ENCODE peak calls at places on chromosomes 13 and 19, in eight cellular contexts. C is psoas muscle; P is AG10803; S is left colon; B is AG09309; I is GM18507; N is body of pancreas; W is effector memory CD8-positive, alpha-beta T cell. O is an unnamed sample.

GRCh38 chr13:45048890-45049407 is 59.6 kb downstream of the GPALPP1 start:
- DNase-seq in N (no peak), W (no peak), P (no peak), S (no peak), B (no peak), I (no peak), C (no peak), O (no peak)

GRCh38 chr13:114101831-114102520 is 30.4 kb downstream of the RASA3 start:
- DNase-seq in B (no peak), N (peak; percentile 9), I (no peak), W (no peak), C (peak; percentile 24), P (no peak), S (peak; percentile 3), O (no peak)

GRCh38 chr13:38463047-38463446 is 113.4 kb downstream of the UFM1 start:
- DNase-seq in I (no peak), W (no peak), P (no peak), S (no peak), C (no peak), N (peak; percentile 28), B (no peak), O (no peak)

GRCh38 chr19:23440791-23441190 is 45.5 kb upstream of the ZNF91 start:
- DNase-seq in N (no peak), W (no peak), C (no peak), I (no peak), S (no peak), B (no peak), P (no peak), O (no peak)

GRCh38 chr19:51002542-51003311 is 1.3 kb upstream of the KLK8 start:
- DNase-seq in P (no peak), B (no peak), I (no peak), C (no peak), W (no peak), N (peak; percentile 20), S (peak; percentile 24), O (peak; percentile 21)

GRCh38 chr13:48160879-48161278 is 66.0 kb upstream of the MED4 start:
- DNase-seq in W (no peak), S (no peak), I (no peak), B (peak; percentile 8), N (no peak), P (peak; percentile 35), C (peak; percentile 47), O (no peak)

GRCh38 chr19:32303193-32303592 is 42.2 kb upstream of the ZNF507 start:
- DNase-seq in W (no peak), P (no peak), B (no peak), S (no peak), C (no peak), N (no peak), I (no peak), O (no peak)

GRCh38 chr13:98252931-98253470 is 75.9 kb upstream of the RNF113B start:
- DNase-seq in N (no peak), S (no peak), W (no peak), C (no peak), P (peak; percentile 84), B (peak; percentile 70), I (no peak), O (no peak)

GRCh38 chr13:38202730-38203129 is 146.9 kb upstream of the UFM1 start:
- DNase-seq in C (no peak), I (no peak), W (no peak), S (no peak), P (peak; percentile 42), B (peak; percentile 17), N (no peak), O (no peak)

GRCh38 chr19:3759482-3760254 is 1.8 kb downstream of the APBA3 start:
- DNase-seq in P (no peak), W (no peak), C (no peak), I (no peak), N (no peak), S (no peak), B (no peak), O (no peak)

GRCh38 chr19:48325265-48325910 is at the start of gene EMP3:
- DNase-seq in W (peak; percentile 79), N (peak; percentile 51), C (peak; percentile 76), P (peak; percentile 91), I (no peak), B (peak; percentile 74), S (peak; percentile 80), O (no peak)

GRCh38 chr13:48600374-48601364 is 53.1 kb upstream of the CYSLTR2 start:
- DNase-seq in N (peak; percentile 39), C (no peak), S (no peak), P (peak; percentile 40), B (no peak), W (no peak), I (no peak), O (no peak)

GRCh38 chr19:55676384-55676783 is 1.4 kb downstream of the EPN1 start:
- DNase-seq in B (no peak), W (no peak), N (peak; percentile 87), S (no peak), I (no peak), C (no peak), P (peak; percentile 22), O (no peak)

GRCh38 chr13:97318532-97318931 is 96.4 kb downstream of the MBNL2 start:
- DNase-seq in P (peak; percentile 29), C (no peak), S (no peak), W (no peak), I (no peak), B (no peak), N (no peak), O (no peak)

GRCh38 chr19:50535672-50536071 is 22.0 kb upstream of the ASPDH start:
- DNase-seq in C (no peak), W (no peak), I (no peak), N (no peak), P (no peak), B (no peak), S (no peak), O (no peak)

GRCh38 chr13:39567569-39567968 is 35.4 kb downstream of the LHFPL6 start:
- DNase-seq in B (no peak), C (no peak), I (no peak), W (no peak), P (no peak), N (no peak), S (no peak), O (no peak)

GRCh38 chr13:30466358-30466714 is 600 bp upstream of the HMGB1 start:
- DNase-seq in C (no peak), P (peak; percentile 4), W (no peak), N (no peak), S (no peak), I (no peak), B (no peak), O (no peak)

GRCh38 chr13:24625870-24626419 is 54.3 kb upstream of the ATP12A start:
- DNase-seq in W (no peak), B (no peak), P (no peak), I (no peak), N (no peak), S (no peak), C (no peak), O (no peak)

GRCh38 chr13:100646030-100646673 is 28.4 kb downstream of the TMTC4 start:
- DNase-seq in B (no peak), P (peak; percentile 20), I (no peak), N (peak; percentile 19), C (no peak), S (no peak), W (no peak), O (peak; percentile 87)

GRCh38 chr13:111515648-111516047 is 195.2 kb downstream of the TEX29 start:
- DNase-seq in P (no peak), S (no peak), I (no peak), W (no peak), B (no peak), N (no peak), C (no peak), O (no peak)

GRCh38 chr13:32897296-32897695 is 118.9 kb upstream of the KL start:
- DNase-seq in B (no peak), S (no peak), N (no peak), C (no peak), W (no peak), I (no peak), P (peak; percentile 42), O (no peak)

GRCh38 chr13:81610613-81611012 is 1269.7 kb upstream of the SPRY2 start:
- DNase-seq in W (no peak), P (no peak), S (no peak), N (no peak), B (no peak), I (no peak), C (no peak), O (no peak)

GRCh38 chr19:47231215-47232054 is 436 bp upstream of the BBC3 start:
- DNase-seq in P (peak; percentile 94), W (peak; percentile 90), I (no peak), N (peak; percentile 94), S (peak; percentile 94), C (peak; percentile 90), B (no peak), O (peak; percentile 61)

O was measured in pons.